ENCODE peak calls at places on chromosome 17, in four cellular contexts. C is HepG2, M is GM23248, S is Karpas-422. O is an unnamed sample.
A peak's percentile ranks its signal among the peaks of the same experiment; 100 is the strongest.

GRCh38 chr17:28086519-28086918 is 44.0 kb downstream of the NLK start:
- DNase-seq in S (no peak), C (no peak), M (peak; percentile 57), O (no peak)

GRCh38 chr17:50037321-50038107 is 18.4 kb upstream of the ITGA3 start:
- DNase-seq in M (peak; percentile 90), S (no peak), C (no peak), O (peak; percentile 40)

GRCh38 chr17:76476736-76477135 is 9.3 kb downstream of the AANAT start:
- DNase-seq in S (no peak), C (no peak), M (no peak), O (no peak)

GRCh38 chr17:61384384-61385090 is 15.1 kb upstream of the TBX2 start:
- DNase-seq in C (no peak), M (no peak), S (no peak), O (peak; percentile 68)

GRCh38 chr17:79789943-79790804 is 6.7 kb downstream of the CBX8 start:
- DNase-seq in M (peak; percentile 64), S (peak; percentile 79), C (no peak), O (peak; percentile 79)

GRCh38 chr17:80761421-80761871 is 216.8 kb downstream of the RPTOR start:
- DNase-seq in S (no peak), M (peak; percentile 66), C (no peak), O (peak; percentile 31)

GRCh38 chr17:45332989-45333701 is 16.3 kb upstream of the MAP3K14 start:
- DNase-seq in M (peak; percentile 43), S (no peak), C (no peak), O (no peak)

GRCh38 chr17:61420128-61420527 is 20.5 kb downstream of the TBX2 start:
- DNase-seq in M (no peak), C (no peak), S (no peak), O (no peak)

GRCh38 chr17:60315650-60316049 is 76.3 kb downstream of the USP32 start:
- DNase-seq in M (no peak), C (peak; percentile 29), S (no peak), O (no peak)

GRCh38 chr17:77392376-77393273 is 251.9 kb downstream of the SEC14L1 start:
- DNase-seq in M (peak; percentile 66), S (no peak), C (peak; percentile 97), O (peak; percentile 89)

GRCh38 chr17:82884923-82885322 is 45.1 kb upstream of the ZNF750 start:
- DNase-seq in M (no peak), S (no peak), C (no peak), O (no peak)

GRCh38 chr17:42518755-42519545 is 17.1 kb upstream of the NAGLU start:
- DNase-seq in M (no peak), C (peak; percentile 63), S (no peak), O (peak; percentile 67)

GRCh38 chr17:6796887-6797490 is 21.0 kb downstream of the FBXO39 start:
- DNase-seq in C (no peak), S (no peak), M (peak; percentile 88), O (no peak)
- H3K4me2 ChIP-seq in C (peak overlapping the region; percentile 81), S (no peak overlapping the region), M (no peak overlapping the region), O (peak overlapping the region; percentile 49)

DNA sequence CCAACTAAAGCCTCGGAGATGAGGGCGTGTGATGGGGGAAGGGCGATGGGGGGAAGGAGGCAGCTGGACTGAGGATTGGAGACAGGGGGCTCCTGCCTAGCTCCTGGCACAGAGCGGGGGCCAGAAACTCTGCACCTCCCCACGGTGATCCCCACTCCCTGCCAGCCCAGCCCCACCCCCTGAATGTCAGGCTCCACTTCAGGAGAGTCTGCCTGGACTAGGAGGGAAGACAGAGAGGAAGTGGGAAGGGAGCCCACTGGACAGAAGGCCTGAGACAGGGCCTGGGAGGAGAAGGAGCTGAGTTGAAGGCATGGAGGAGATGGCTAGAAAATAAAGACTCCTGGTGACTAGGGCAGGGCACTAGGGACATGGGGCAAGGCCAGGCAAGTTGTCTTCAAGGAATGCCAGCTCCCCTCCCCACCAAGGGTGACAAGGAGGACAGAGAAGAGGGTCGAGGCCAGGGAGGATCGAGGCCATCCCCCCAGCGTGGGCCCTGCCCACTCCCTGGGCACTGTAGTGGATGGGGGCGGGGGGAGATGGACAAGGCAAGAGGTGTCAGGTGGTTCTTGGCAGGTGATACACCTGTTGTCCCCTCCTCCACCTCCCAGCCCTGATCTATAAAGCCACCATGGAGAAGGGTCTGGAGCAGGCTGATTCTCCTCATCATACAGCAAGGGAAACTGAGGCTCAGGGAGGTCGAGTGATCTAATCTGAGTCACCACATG is 19.8 kb downstream of the SRCIN1 start:
- DNase-seq in C (no peak), M (no peak), S (no peak), O (no peak)
- H3K4me1 ChIP-seq in C (peaks cover 44% of the 10 kb centered on the region), M (no peaks in the 10 kb centered on the region), S (peaks cover 13% of the 10 kb centered on the region), O (peaks cover 10% of the 10 kb centered on the region)

GRCh38 chr17:58315750-58316149 is 12.8 kb downstream of the TSPOAP1 start:
- DNase-seq in S (no peak), M (no peak), C (no peak), O (no peak)

GRCh38 chr17:58317421-58318064 is 11.1 kb downstream of the TSPOAP1 start:
- DNase-seq in S (peak; percentile 87), M (peak; percentile 78), C (peak; percentile 75), O (peak; percentile 65)

GRCh38 chr17:58318065-58318481 is 10.5 kb downstream of the TSPOAP1 start:
- DNase-seq in C (no peak), M (no peak), S (no peak), O (no peak)

GRCh38 chr17:58315281-58315711 is 13.3 kb downstream of the TSPOAP1 start:
- DNase-seq in M (no peak), S (no peak), C (no peak), O (no peak)

DNA sequence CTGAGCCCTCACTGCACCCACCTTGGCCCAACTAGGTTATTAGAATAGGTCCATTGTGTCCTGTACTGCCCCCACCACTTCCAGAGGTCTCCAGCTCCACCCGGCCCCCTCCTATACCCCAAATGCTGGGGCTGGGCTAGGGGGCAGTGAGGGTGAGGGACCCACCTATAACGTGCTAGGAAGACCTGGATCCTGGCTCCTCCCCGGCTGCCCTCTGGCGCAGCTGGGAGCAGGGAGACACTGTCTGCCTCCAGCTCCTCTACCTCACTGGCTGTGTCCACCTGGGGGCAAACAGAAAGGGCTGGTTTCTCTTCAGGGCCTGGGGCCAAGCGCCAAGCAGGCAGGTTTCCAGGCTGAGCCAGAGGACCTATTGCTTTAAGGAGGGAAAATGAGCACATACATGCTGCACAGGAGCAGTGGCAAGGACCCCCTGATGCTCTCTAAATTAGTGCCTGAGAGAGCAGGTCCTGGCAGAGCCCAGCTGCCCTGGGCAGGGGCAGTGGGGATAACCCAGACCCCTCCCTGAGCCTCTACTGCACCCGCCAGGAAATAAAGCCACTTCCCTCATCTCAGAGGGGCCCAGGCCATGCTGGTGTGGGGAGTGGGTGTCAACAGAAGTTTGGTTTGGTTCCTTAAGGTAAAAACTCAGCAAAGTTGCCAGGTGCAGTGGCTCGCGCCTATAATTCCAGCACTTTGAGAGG is 12.2 kb downstream of the TSPOAP1 start:
- DNase-seq in S (no peak), C (no peak), M (no peak), O (no peak)
- H3K4me2 ChIP-seq in S (no peak overlapping the region), C (no peak overlapping the region), M (no peak overlapping the region), O (no peak overlapping the region)

GRCh38 chr17:35017021-35017420 is 36.7 kb downstream of the LIG3 start:
- DNase-seq in C (no peak), M (no peak), S (no peak), O (no peak)

GRCh38 chr17:35021520-35022380 is 41.4 kb downstream of the LIG3 start:
- DNase-seq in M (no peak), C (no peak), S (no peak), O (no peak)

GRCh38 chr17:35022536-35023063 is 40.9 kb downstream of the RFFL start:
- DNase-seq in C (peak; percentile 24), M (peak; percentile 93), S (peak; percentile 54), O (peak; percentile 77)

GRCh38 chr17:35018814-35019213 is 38.5 kb downstream of the LIG3 start:
- DNase-seq in M (no peak), C (no peak), S (no peak), O (no peak)

GRCh38 chr17:35019386-35020179 is 39.3 kb downstream of the LIG3 start:
- DNase-seq in S (no peak), M (no peak), C (no peak), O (no peak)
- H3K4me1 ChIP-seq in S (peaks cover 11% of the 10 kb centered on the region), M (peaks cover 13% of the 10 kb centered on the region), C (no peaks in the 10 kb centered on the region), O (peaks cover 5% of the 10 kb centered on the region)

GRCh38 chr17:66791337-66791736 is 43.6 kb upstream of the CACNG5 start:
- DNase-seq in S (no peak), M (no peak), C (no peak), O (no peak)

GRCh38 chr17:66787914-66788313 is 47.0 kb upstream of the CACNG5 start:
- DNase-seq in S (no peak), C (no peak), M (no peak), O (no peak)

GRCh38 chr17:66789093-66789492 is 45.8 kb upstream of the CACNG5 start:
- DNase-seq in M (no peak), S (no peak), C (no peak), O (no peak)

GRCh38 chr17:66789961-66790421 is 44.9 kb upstream of the CACNG5 start:
- DNase-seq in M (no peak), C (no peak), S (no peak), O (no peak)

GRCh38 chr17:66790476-66791061 is 44.3 kb upstream of the CACNG5 start:
- DNase-seq in S (no peak), M (no peak), C (no peak), O (no peak)
- H3K4me2 ChIP-seq in S (peak overlapping the region; percentile 23), M (no peak overlapping the region), C (no peak overlapping the region), O (no peak overlapping the region)

GRCh38 chr17:13228711-13229110 is 210.9 kb upstream of the ELAC2 start:
- DNase-seq in M (no peak), C (no peak), S (no peak), O (no peak)
- H3K4me1 ChIP-seq in M (no peaks in the 10 kb centered on the region), C (no peaks in the 10 kb centered on the region), S (no peaks in the 10 kb centered on the region), O (no peaks in the 10 kb centered on the region)

GRCh38 chr17:64017381-64017980 is 3.0 kb downstream of the ICAM2 start:
- DNase-seq in S (no peak), M (no peak), C (no peak), O (no peak)

GRCh38 chr17:64016974-64017373 is 3.5 kb downstream of the ICAM2 start:
- DNase-seq in S (no peak), C (no peak), M (no peak), O (no peak)

GRCh38 chr17:64022631-64023063 is 2.2 kb upstream of the ICAM2 start:
- DNase-seq in S (no peak), M (no peak), C (no peak), O (no peak)

GRCh38 chr17:64019486-64020067 is 856 bp downstream of the ICAM2 start:
- DNase-seq in C (no peak), S (no peak), M (no peak), O (no peak)

GRCh38 chr17:64020068-64020766 is at the start of gene ICAM2:
- DNase-seq in C (no peak), M (no peak), S (peak; percentile 55), O (no peak)
- H3K4me2 ChIP-seq in C (peak within 1 kb of the TSS; percentile 98), M (peak within 1 kb of the TSS; percentile 26), S (peak within 1 kb of the TSS; percentile 70), O (peak within 1 kb of the TSS; percentile 51)

DNA sequence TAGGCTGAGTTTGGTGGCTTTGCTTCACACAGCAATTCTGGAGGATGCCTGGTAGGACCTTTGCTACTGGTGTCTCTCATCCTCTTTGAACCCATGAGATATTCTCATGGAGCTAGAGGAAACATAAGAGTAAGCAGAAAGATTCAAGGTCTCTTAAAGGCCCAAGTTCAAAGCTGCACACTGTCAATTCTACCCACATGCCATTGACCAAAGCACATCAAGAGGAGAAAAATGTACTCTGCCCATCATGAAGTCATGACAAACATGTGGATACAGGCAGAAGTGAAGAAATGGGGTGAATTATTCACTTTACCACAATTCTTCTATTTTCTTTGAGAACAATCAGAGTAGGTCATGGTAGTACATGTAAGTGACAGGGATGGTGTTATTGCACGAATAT is 13.1 kb downstream of the SKA2 start:
- DNase-seq in C (peak; percentile 60), M (no peak), S (no peak), O (no peak)
- H3K4me1 ChIP-seq in C (peaks cover 27% of the 10 kb centered on the region), M (no peaks in the 10 kb centered on the region), S (no peaks in the 10 kb centered on the region), O (no peaks in the 10 kb centered on the region)